ENCODE peak calls at places on chromosomes 11 and 22, in eight cellular contexts. One of them, this sample, is unnamed.

GRCh38 chr22:29385305-29385704 is 3.1 kb downstream of the AP1B1 start:
- DNase-seq in right lobe of liver: peak; percentile 34
- DNase-seq in activated naive CD4-positive, alpha-beta T cell treated with anti-CD3 and anti-CD28 coated beads for 36 hours: no peak
- DNase-seq in T-helper 2 cell: no peak
- DNase-seq in A549: no peak
- DNase-seq in lung: no peak
- DNase-seq in C1 segment of cervical spinal cord: no peak
- DNase-seq in NCI-H446 treated with DMSO at 0.1 percent for 48 hours: no peak
- DNase-seq in this sample: no peak

GRCh38 chr11:125263268-125263790 is 98.8 kb downstream of the PKNOX2 start:
- DNase-seq in right lobe of liver: no peak
- DNase-seq in activated naive CD4-positive, alpha-beta T cell treated with anti-CD3 and anti-CD28 coated beads for 36 hours: no peak
- DNase-seq in T-helper 2 cell: no peak
- DNase-seq in A549: no peak
- DNase-seq in lung: peak; percentile 68
- DNase-seq in C1 segment of cervical spinal cord: peak; percentile 41
- DNase-seq in NCI-H446 treated with DMSO at 0.1 percent for 48 hours: no peak
- DNase-seq in this sample: peak; percentile 53

GRCh38 chr11:69540118-69541000 is 58.9 kb downstream of the LINC01488 start:
- DNase-seq in right lobe of liver: no peak
- DNase-seq in activated naive CD4-positive, alpha-beta T cell treated with anti-CD3 and anti-CD28 coated beads for 36 hours: no peak
- DNase-seq in T-helper 2 cell: no peak
- DNase-seq in A549: no peak
- DNase-seq in lung: no peak
- DNase-seq in C1 segment of cervical spinal cord: no peak
- DNase-seq in NCI-H446 treated with DMSO at 0.1 percent for 48 hours: no peak
- DNase-seq in this sample: no peak

GRCh38 chr11:65288706-65289536 is 25.7 kb upstream of the CDC42EP2 start:
- DNase-seq in right lobe of liver: no peak
- DNase-seq in activated naive CD4-positive, alpha-beta T cell treated with anti-CD3 and anti-CD28 coated beads for 36 hours: no peak
- DNase-seq in T-helper 2 cell: no peak
- DNase-seq in A549: no peak
- DNase-seq in lung: no peak
- DNase-seq in C1 segment of cervical spinal cord: no peak
- DNase-seq in NCI-H446 treated with DMSO at 0.1 percent for 48 hours: peak; percentile 65
- DNase-seq in this sample: no peak

GRCh38 chr11:122421684-122422083 is 233.8 kb upstream of the UBASH3B start:
- DNase-seq in right lobe of liver: no peak
- DNase-seq in activated naive CD4-positive, alpha-beta T cell treated with anti-CD3 and anti-CD28 coated beads for 36 hours: no peak
- DNase-seq in T-helper 2 cell: no peak
- DNase-seq in A549: no peak
- DNase-seq in lung: no peak
- DNase-seq in C1 segment of cervical spinal cord: no peak
- DNase-seq in NCI-H446 treated with DMSO at 0.1 percent for 48 hours: no peak
- DNase-seq in this sample: no peak

GRCh38 chr11:66101055-66101454 is 31.0 kb downstream of the PACS1 start:
- DNase-seq in right lobe of liver: no peak
- DNase-seq in activated naive CD4-positive, alpha-beta T cell treated with anti-CD3 and anti-CD28 coated beads for 36 hours: no peak
- DNase-seq in T-helper 2 cell: no peak
- DNase-seq in A549: no peak
- DNase-seq in lung: no peak
- DNase-seq in C1 segment of cervical spinal cord: no peak
- DNase-seq in NCI-H446 treated with DMSO at 0.1 percent for 48 hours: no peak
- DNase-seq in this sample: no peak

GRCh38 chr11:119361056-119361787 is 14.7 kb upstream of the MFRP start:
- DNase-seq in right lobe of liver: peak; percentile 82
- DNase-seq in activated naive CD4-positive, alpha-beta T cell treated with anti-CD3 and anti-CD28 coated beads for 36 hours: peak; percentile 72
- DNase-seq in T-helper 2 cell: no peak
- DNase-seq in A549: peak; percentile 57
- DNase-seq in lung: peak; percentile 69
- DNase-seq in C1 segment of cervical spinal cord: no peak
- DNase-seq in NCI-H446 treated with DMSO at 0.1 percent for 48 hours: peak; percentile 67
- DNase-seq in this sample: no peak

GRCh38 chr11:10600570-10601248 is 32.2 kb upstream of the LYVE1 start:
- DNase-seq in right lobe of liver: no peak
- DNase-seq in activated naive CD4-positive, alpha-beta T cell treated with anti-CD3 and anti-CD28 coated beads for 36 hours: no peak
- DNase-seq in T-helper 2 cell: no peak
- DNase-seq in A549: no peak
- DNase-seq in lung: peak; percentile 29
- DNase-seq in C1 segment of cervical spinal cord: no peak
- DNase-seq in NCI-H446 treated with DMSO at 0.1 percent for 48 hours: no peak
- DNase-seq in this sample: no peak

GRCh38 chr11:61972796-61973602 is 5.6 kb upstream of the FTH1 start:
- DNase-seq in right lobe of liver: peak; percentile 72
- DNase-seq in activated naive CD4-positive, alpha-beta T cell treated with anti-CD3 and anti-CD28 coated beads for 36 hours: peak; percentile 67
- DNase-seq in T-helper 2 cell: no peak
- DNase-seq in A549: no peak
- DNase-seq in lung: peak; percentile 58
- DNase-seq in C1 segment of cervical spinal cord: no peak
- DNase-seq in NCI-H446 treated with DMSO at 0.1 percent for 48 hours: no peak
- DNase-seq in this sample: no peak

This sample was measured in stomach.